ENCODE peak calls at places on chromosomes 11 and 22, in seven cellular contexts. One of them, this sample, is unnamed.
A peak's percentile ranks its signal among the peaks of the same experiment; 100 is the strongest.

GRCh38 chr11:9506489-9507343 is 45.9 kb downstream of the ZNF143 start:
- DNase-seq in HCT116: peak; percentile 75
- DNase-seq in HepG2: peak; percentile 72
- DNase-seq in GM12878: peak; percentile 39
- DNase-seq in K562: peak; percentile 67
- DNase-seq in H1: peak; percentile 79
- DNase-seq in SK-N-SH: peak; percentile 71
- DNase-seq in this sample: peak; percentile 26

GRCh38 chr11:15976433-15977045 is 379.8 kb downstream of the SOX6 start:
- DNase-seq in GM12878: no peak
- DNase-seq in SK-N-SH: no peak
- DNase-seq in H1: no peak
- DNase-seq in HCT116: no peak
- DNase-seq in HepG2: no peak
- DNase-seq in K562: no peak
- DNase-seq in this sample: no peak

GRCh38 chr22:28435271-28435825 is 244.3 kb downstream of the TTC28 start:
- DNase-seq in GM12878: no peak
- DNase-seq in HepG2: no peak
- DNase-seq in HCT116: no peak
- DNase-seq in K562: no peak
- DNase-seq in H1: no peak
- DNase-seq in SK-N-SH: no peak
- DNase-seq in this sample: peak; percentile 14

GRCh38 chr11:117604349-117604995 is 192.5 kb downstream of the DSCAML1 start:
- DNase-seq in SK-N-SH: no peak
- DNase-seq in HCT116: no peak
- DNase-seq in GM12878: no peak
- DNase-seq in H1: no peak
- DNase-seq in HepG2: no peak
- DNase-seq in K562: no peak
- DNase-seq in this sample: no peak

GRCh38 chr11:26891501-26891900 is 102.4 kb upstream of the FIBIN start:
- DNase-seq in SK-N-SH: no peak
- DNase-seq in HCT116: no peak
- DNase-seq in GM12878: no peak
- DNase-seq in H1: no peak
- DNase-seq in K562: no peak
- DNase-seq in HepG2: no peak
- DNase-seq in this sample: no peak

GRCh38 chr11:126080206-126080941 is 17.7 kb upstream of the CDON start:
- DNase-seq in HCT116: no peak
- DNase-seq in H1: no peak
- DNase-seq in SK-N-SH: peak; percentile 72
- DNase-seq in HepG2: no peak
- DNase-seq in K562: no peak
- DNase-seq in GM12878: no peak
- DNase-seq in this sample: peak; percentile 79

GRCh38 chr22:41481131-41481830 is 12.4 kb downstream of the ACO2 start:
- DNase-seq in HepG2: no peak
- DNase-seq in K562: no peak
- DNase-seq in H1: no peak
- DNase-seq in HCT116: no peak
- DNase-seq in GM12878: no peak
- DNase-seq in SK-N-SH: no peak
- DNase-seq in this sample: no peak

GRCh38 chr22:34812631-34813030 is 253.3 kb upstream of the ISX start:
- DNase-seq in GM12878: no peak
- DNase-seq in HCT116: no peak
- DNase-seq in H1: no peak
- DNase-seq in SK-N-SH: no peak
- DNase-seq in K562: no peak
- DNase-seq in HepG2: no peak
- DNase-seq in this sample: no peak

GRCh38 chr11:34323601-34324000 is 34.2 kb downstream of the ABTB2 start:
- DNase-seq in HepG2: no peak
- DNase-seq in GM12878: no peak
- DNase-seq in HCT116: no peak
- DNase-seq in K562: no peak
- DNase-seq in SK-N-SH: no peak
- DNase-seq in H1: no peak
- DNase-seq in this sample: no peak

GRCh38 chr22:40199223-40199622 is 21.5 kb downstream of the TNRC6B start:
- DNase-seq in SK-N-SH: no peak
- DNase-seq in K562: no peak
- DNase-seq in H1: no peak
- DNase-seq in GM12878: no peak
- DNase-seq in HepG2: no peak
- DNase-seq in HCT116: no peak
- DNase-seq in this sample: no peak

GRCh38 chr22:49636214-49636613 is 191.5 kb downstream of the BRD1 start:
- DNase-seq in K562: no peak
- DNase-seq in H1: no peak
- DNase-seq in HepG2: no peak
- DNase-seq in HCT116: no peak
- DNase-seq in SK-N-SH: no peak
- DNase-seq in GM12878: no peak
- DNase-seq in this sample: no peak

GRCh38 chr22:29607426-29607825 is 4.0 kb downstream of the NF2 start:
- DNase-seq in HepG2: no peak
- DNase-seq in HCT116: no peak
- DNase-seq in SK-N-SH: no peak
- DNase-seq in H1: no peak
- DNase-seq in GM12878: no peak
- DNase-seq in K562: no peak
- DNase-seq in this sample: no peak

GRCh38 chr11:61627831-61628753 is 47.2 kb upstream of the SYT7 start:
- DNase-seq in HCT116: peak; percentile 45
- DNase-seq in K562: peak; percentile 69
- DNase-seq in GM12878: no peak
- DNase-seq in H1: no peak
- DNase-seq in HepG2: peak; percentile 57
- DNase-seq in SK-N-SH: peak; percentile 83
- DNase-seq in this sample: peak; percentile 59

GRCh38 chr11:36469063-36469462 is 41.0 kb downstream of the TRAF6 start:
- DNase-seq in H1: peak; percentile 29
- DNase-seq in K562: peak; percentile 20
- DNase-seq in GM12878: no peak
- DNase-seq in SK-N-SH: no peak
- DNase-seq in HCT116: no peak
- DNase-seq in HepG2: no peak
- DNase-seq in this sample: no peak

GRCh38 chr11:76237914-76238313 is 31.6 kb upstream of the WNT11 start:
- DNase-seq in GM12878: no peak
- DNase-seq in SK-N-SH: peak; percentile 43
- DNase-seq in HepG2: peak; percentile 66
- DNase-seq in H1: no peak
- DNase-seq in K562: peak; percentile 62
- DNase-seq in HCT116: peak; percentile 48
- DNase-seq in this sample: peak; percentile 65
- TF ChIP-seq JUND in GM12878: no peak
- TF ChIP-seq JUND in SK-N-SH: no peak
- TF ChIP-seq JUND in HepG2: no peak
- TF ChIP-seq JUND in H1: no peak
- TF ChIP-seq JUND in K562: no peak
- TF ChIP-seq JUND in HCT116: no peak
- TF ChIP-seq JUND in this sample: no peak

GRCh38 chr11:64076764-64077163 is 41.0 kb downstream of the FLRT1 start:
- DNase-seq in GM12878: no peak
- DNase-seq in H1: no peak
- DNase-seq in K562: no peak
- DNase-seq in HepG2: no peak
- DNase-seq in HCT116: no peak
- DNase-seq in SK-N-SH: no peak
- DNase-seq in this sample: no peak
- TF ChIP-seq JUND in GM12878: no peak
- TF ChIP-seq JUND in H1: no peak
- TF ChIP-seq JUND in K562: no peak
- TF ChIP-seq JUND in HepG2: no peak
- TF ChIP-seq JUND in HCT116: no peak
- TF ChIP-seq JUND in SK-N-SH: no peak
- TF ChIP-seq JUND in this sample: no peak

GRCh38 chr22:48473202-48473601 is 1354.5 kb downstream of the BRD1 start:
- DNase-seq in SK-N-SH: no peak
- DNase-seq in HCT116: no peak
- DNase-seq in HepG2: no peak
- DNase-seq in H1: no peak
- DNase-seq in K562: no peak
- DNase-seq in GM12878: no peak
- DNase-seq in this sample: no peak

GRCh38 chr22:48475661-48476345 is 1351.9 kb downstream of the BRD1 start:
- DNase-seq in HCT116: no peak
- DNase-seq in SK-N-SH: no peak
- DNase-seq in K562: no peak
- DNase-seq in HepG2: no peak
- DNase-seq in GM12878: no peak
- DNase-seq in H1: no peak
- DNase-seq in this sample: no peak

GRCh38 chr22:48477031-48477721 is 1350.5 kb downstream of the BRD1 start:
- DNase-seq in H1: no peak
- DNase-seq in HepG2: no peak
- DNase-seq in K562: no peak
- DNase-seq in GM12878: no peak
- DNase-seq in SK-N-SH: no peak
- DNase-seq in HCT116: no peak
- DNase-seq in this sample: no peak

GRCh38 chr22:48476599-48476998 is 1351.1 kb downstream of the BRD1 start:
- DNase-seq in SK-N-SH: no peak
- DNase-seq in HepG2: no peak
- DNase-seq in GM12878: no peak
- DNase-seq in K562: no peak
- DNase-seq in HCT116: no peak
- DNase-seq in H1: no peak
- DNase-seq in this sample: no peak

DNA sequence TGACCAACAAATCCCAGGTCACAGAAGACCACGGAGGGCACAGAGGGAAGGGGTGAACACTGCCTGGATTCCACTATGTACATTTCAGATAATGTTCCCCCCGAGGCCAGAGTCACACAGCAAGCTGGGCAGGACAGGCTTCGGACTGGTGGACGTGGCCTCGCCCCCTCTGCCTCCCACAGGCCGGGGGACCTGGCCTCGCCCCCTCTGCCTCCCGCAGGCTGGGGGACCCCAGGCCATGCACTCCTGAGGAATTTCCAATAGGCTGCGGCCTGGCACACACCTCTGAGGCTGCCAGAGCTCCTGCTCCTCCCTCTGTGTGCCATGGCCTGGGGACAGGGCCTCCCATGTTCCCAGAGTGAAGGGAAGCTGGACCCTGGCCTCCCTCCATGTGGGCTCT is 1352.8 kb downstream of the BRD1 start:
- DNase-seq in HepG2: no peak
- DNase-seq in GM12878: no peak
- DNase-seq in SK-N-SH: no peak
- DNase-seq in H1: no peak
- DNase-seq in HCT116: no peak
- DNase-seq in K562: no peak
- DNase-seq in this sample: no peak
- TF ChIP-seq JUND in HepG2: no peak
- TF ChIP-seq JUND in GM12878: no peak
- TF ChIP-seq JUND in SK-N-SH: no peak
- TF ChIP-seq JUND in H1: no peak
- TF ChIP-seq JUND in HCT116: no peak
- TF ChIP-seq JUND in K562: no peak
- TF ChIP-seq JUND in this sample: no peak

DNA sequence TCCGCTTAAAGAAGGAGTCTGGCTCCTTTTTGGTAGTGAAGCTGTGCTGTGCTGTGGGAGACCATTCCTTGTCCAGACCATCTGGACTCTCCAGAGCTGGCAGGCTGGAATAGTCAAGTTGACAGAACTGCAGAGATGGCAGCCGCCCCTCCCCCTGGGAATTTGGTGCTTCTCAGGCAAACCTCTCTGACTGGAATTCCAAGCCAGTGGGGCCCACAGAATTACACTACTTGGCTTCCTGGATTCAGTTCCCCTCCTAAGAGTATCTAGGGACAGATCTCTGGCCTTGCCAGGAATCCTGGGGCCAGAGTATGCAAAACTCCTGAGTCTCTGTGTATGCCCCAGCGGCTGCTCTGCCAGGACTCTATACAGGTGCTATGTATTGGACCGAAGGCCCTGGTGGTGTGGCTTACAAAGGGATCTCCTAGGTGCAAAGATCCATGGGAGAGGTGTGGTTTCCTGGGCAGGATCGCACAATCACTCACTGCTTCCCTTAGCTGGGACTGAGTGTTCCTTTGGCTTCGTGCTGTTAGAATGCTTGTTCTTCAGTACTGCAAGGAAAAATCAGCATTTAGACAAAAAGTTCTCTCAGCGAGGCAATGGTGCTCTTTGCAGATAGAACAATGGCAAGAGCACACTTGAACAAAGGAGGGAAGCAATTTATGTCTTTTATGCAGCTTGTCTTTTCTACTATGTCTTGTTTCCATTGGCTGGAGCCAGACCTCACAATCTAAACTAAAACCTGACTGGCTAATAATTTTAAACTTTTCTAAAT is 86.8 kb downstream of the PRMT3 start:
- DNase-seq in HepG2: no peak
- DNase-seq in K562: no peak
- DNase-seq in H1: no peak
- DNase-seq in SK-N-SH: no peak
- DNase-seq in GM12878: no peak
- DNase-seq in HCT116: no peak
- DNase-seq in this sample: no peak
- TF ChIP-seq JUND in HepG2: no peak
- TF ChIP-seq JUND in K562: no peak
- TF ChIP-seq JUND in H1: no peak
- TF ChIP-seq JUND in SK-N-SH: no peak
- TF ChIP-seq JUND in GM12878: no peak
- TF ChIP-seq JUND in HCT116: no peak
- TF ChIP-seq JUND in this sample: no peak

GRCh38 chr22:26484360-26484706 is 656 bp downstream of the SRRD start:
- DNase-seq in H1: no peak
- DNase-seq in HCT116: no peak
- DNase-seq in GM12878: no peak
- DNase-seq in SK-N-SH: no peak
- DNase-seq in K562: peak; percentile 20
- DNase-seq in HepG2: no peak
- DNase-seq in this sample: no peak
- TF ChIP-seq JUND in H1: no peak
- TF ChIP-seq JUND in HCT116: no peak
- TF ChIP-seq JUND in GM12878: no peak
- TF ChIP-seq JUND in SK-N-SH: no peak
- TF ChIP-seq JUND in K562: no peak
- TF ChIP-seq JUND in HepG2: no peak
- TF ChIP-seq JUND in this sample: no peak

This sample was measured in T47D.